ENCODE peak calls at places on chromosomes 2 and 18, in six cellular contexts. D is PC-3, Y is cardiac fibroblast, N is transverse colon, Q is lower leg skin, G is thoracic aorta. O is an unnamed sample.

GRCh38 chr2:135494503-135494902 is 36.5 kb downstream of the ZRANB3 start:
- DNase-seq in Q (no peak), G (no peak), Y (peak), D (no peak), N (no peak), O (no peak)

GRCh38 chr2:210363261-210363660 is 48.3 kb upstream of the MYL1 start:
- DNase-seq in Q (no peak), G (no peak), D (peak), Y (no peak), N (no peak), O (no peak)

GRCh38 chr2:168147858-168148794 is 99.3 kb downstream of the STK39 start:
- DNase-seq in G (no peak), Q (no peak), N (no peak), D (no peak), Y (no peak), O (no peak)

GRCh38 chr2:40037303-40037702 is 258.2 kb upstream of the THUMPD2 start:
- DNase-seq in Y (no peak), D (no peak), Q (peak), N (no peak), G (no peak), O (no peak)

GRCh38 chr2:169393068-169393590 is 30.8 kb upstream of the LRP2 start:
- DNase-seq in G (no peak), N (no peak), Y (no peak), D (no peak), Q (no peak), O (no peak)

GRCh38 chr2:241069821-241070281 is 32.2 kb downstream of the MTERF4 start:
- DNase-seq in G (no peak), D (no peak), N (no peak), Y (no peak), Q (no peak), O (no peak)

GRCh38 chr18:43279015-43279758 is 1.9 kb upstream of the SYT4 start:
- DNase-seq in Y (peak), N (no peak), G (no peak), Q (no peak), D (no peak), O (no peak)

GRCh38 chr2:85998071-85998991 is 107.4 kb downstream of the POLR1A start:
- DNase-seq in N (peak), Q (no peak), D (no peak), Y (peak), G (no peak), O (no peak)

GRCh38 chr2:219175928-219176817 is 552 bp downstream of the CNPPD1 start:
- DNase-seq in G (no peak), Q (peak), N (peak), D (peak), Y (peak), O (no peak)

GRCh38 chr18:25253779-25254178 is 98.2 kb downstream of the ZNF521 start:
- DNase-seq in D (peak), Y (no peak), G (no peak), N (no peak), Q (no peak), O (no peak)

GRCh38 chr2:208252766-208253492 is 1.9 kb downstream of the IDH1 start:
- DNase-seq in Q (no peak), G (no peak), Y (no peak), D (no peak), N (no peak), O (no peak)

GRCh38 chr2:148554459-148555247 is 89.9 kb upstream of the EPC2 start:
- DNase-seq in Q (no peak), D (peak), N (no peak), Y (peak), G (no peak), O (no peak)

GRCh38 chr18:69044215-69044614 is 246.3 kb downstream of the CCDC102B start:
- DNase-seq in G (no peak), Y (no peak), N (no peak), Q (no peak), D (no peak), O (no peak)

GRCh38 chr2:239828192-239828972 is 196.8 kb downstream of the NDUFA10 start:
- DNase-seq in G (no peak), D (no peak), Y (no peak), Q (peak), N (no peak), O (no peak)

GRCh38 chr2:68739261-68740183 is 4.9 kb downstream of the ARHGAP25 start:
- DNase-seq in Y (no peak), Q (no peak), D (no peak), N (no peak), G (no peak), O (no peak)

GRCh38 chr2:156077041-156077735 is 255.3 kb downstream of the NR4A2 start:
- DNase-seq in Q (no peak), Y (no peak), G (no peak), D (peak), N (no peak), O (no peak)

DNA sequence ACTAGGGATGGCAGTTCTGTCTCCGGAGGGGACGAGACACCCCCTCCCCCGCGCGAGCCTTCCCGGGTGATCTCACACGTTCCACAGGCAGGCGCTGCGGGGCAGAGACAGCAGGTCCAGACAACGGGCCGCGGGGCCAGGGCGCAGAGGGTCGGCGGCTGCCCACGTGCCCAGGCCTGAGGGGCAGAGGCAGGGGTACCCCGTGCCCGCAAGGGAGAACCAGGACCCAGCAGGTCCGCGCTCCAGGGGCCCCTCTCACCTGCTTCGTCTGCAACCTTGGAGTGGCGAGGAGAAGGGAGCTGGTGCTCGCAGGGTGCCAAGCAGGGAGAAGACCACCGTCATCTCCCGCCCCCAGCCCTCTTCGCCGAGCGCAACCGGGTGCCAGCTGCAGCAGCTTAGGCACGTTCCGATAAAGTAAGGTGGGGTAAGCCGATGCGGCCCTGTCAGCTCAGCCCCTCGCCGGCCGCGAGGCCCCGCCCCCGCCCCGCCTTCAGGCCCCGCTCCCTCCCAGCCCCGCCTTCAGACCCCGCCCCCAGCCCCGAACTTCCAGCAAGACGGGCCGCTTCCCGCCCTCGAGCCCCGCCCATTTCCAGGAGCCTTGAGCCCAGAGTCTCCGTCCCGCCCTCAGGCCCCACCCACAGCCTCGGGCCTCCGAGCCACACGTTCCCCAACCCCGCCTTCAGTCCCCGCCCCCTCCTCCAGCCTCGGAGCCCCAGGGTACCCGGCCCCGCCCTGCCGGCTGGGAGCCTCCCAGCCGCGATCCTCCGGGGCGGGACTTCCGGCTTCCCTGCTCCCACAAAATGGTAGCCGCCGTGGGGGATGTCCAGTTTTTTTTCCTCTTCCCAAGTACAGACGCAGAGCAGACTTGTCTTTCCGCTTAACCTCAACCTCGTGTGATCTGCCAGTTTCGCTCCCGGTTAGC is at the start of gene GPR155:
- DNase-seq in Q (peak), D (peak), G (peak), Y (peak), N (peak), O (peak)
- TF ChIP-seq CTCF in Q (no peak), D (no peak), G (no peak), Y (peak), N (no peak), O (no peak)

GRCh38 chr18:34591920-34592444 is 118.1 kb upstream of the DTNA start:
- DNase-seq in D (no peak), N (no peak), G (no peak), Q (no peak), Y (no peak), O (no peak)

GRCh38 chr18:34592961-34593382 is 117.1 kb upstream of the DTNA start:
- DNase-seq in G (no peak), Y (peak), D (no peak), N (peak), Q (peak), O (peak)

GRCh38 chr18:34594243-34594642 is 115.9 kb upstream of the DTNA start:
- DNase-seq in D (no peak), Y (no peak), G (no peak), Q (no peak), N (no peak), O (no peak)

GRCh38 chr18:34598136-34598635 is 111.9 kb upstream of the DTNA start:
- DNase-seq in Q (no peak), G (no peak), Y (peak), D (peak), N (no peak), O (no peak)

DNA sequence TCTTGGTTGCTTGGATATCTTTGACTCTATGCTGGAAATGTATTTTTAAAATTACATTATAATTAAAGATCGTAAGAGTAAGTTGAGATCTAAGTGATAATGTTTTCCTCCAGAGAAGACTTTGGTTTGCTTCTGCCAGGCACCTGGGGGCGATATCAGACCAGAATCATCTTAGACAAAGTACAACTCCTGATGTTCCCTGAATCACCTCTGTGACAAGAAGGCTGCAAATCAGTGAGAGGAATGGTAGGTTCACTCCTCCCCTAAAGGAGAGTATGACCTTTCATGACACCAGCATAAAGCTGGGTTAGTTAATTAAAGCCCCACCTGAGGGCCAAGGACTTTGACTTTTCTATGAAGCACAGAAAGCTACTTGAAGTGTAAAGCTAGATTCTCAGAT is 114.4 kb upstream of the DTNA start:
- DNase-seq in Q (no peak), D (peak), N (no peak), Y (peak), G (no peak), O (no peak)
- H3K4me3 ChIP-seq in Q (no peak), D (no peak), N (no peak), Y (no peak), G (peak), O (no peak)

DNA sequence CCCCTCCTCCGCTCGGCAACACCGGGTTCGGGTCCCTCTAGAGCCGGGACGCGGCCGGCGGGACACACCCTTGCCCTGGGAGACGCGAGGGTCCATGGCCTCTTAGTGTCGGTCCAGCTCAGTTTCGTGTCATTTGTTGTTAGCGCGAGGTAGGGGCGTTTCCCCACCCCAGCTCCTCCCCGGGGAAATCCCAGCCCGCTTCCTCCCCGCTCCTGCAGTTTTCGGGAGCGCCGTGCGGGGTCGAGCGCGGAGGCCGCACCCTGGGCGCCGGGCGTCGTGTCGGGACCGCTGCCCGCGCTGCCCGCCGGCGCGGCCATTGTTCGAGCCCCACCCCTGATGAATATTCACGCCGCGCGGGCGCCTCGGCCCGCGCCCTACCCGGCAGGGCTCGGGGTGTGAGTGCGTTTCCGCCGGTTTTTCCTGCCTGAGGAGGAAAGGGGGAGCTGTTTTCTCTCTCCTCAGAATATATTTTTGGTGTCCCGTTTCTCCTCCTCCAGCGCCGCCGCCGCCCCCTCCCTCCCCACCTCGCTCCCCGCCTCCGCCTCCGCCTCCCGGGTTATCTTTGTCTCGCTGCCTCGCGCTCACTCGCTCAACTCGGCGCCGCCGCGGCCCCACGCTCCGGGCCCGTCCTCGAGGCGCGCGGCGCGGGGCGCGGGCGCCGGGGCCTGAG is at the start of gene MAP4K4:
- DNase-seq in N (peak), Q (peak), Y (peak), G (peak), D (peak), O (no peak)
- TF ChIP-seq CTCF in N (no peak), Q (no peak), Y (peak), G (peak), D (peak), O (peak)

GRCh38 chr2:20110876-20111275 is 59.4 kb upstream of the LAPTM4A start:
- DNase-seq in Y (no peak), Q (no peak), N (no peak), D (no peak), G (no peak), O (no peak)
- H3K4me3 ChIP-seq in Y (no peak), Q (no peak), N (no peak), D (no peak), G (no peak), O (no peak)

GRCh38 chr2:44964704-44965343 is 23.3 kb downstream of the SIX3 start:
- DNase-seq in Y (no peak), D (no peak), Q (no peak), N (no peak), G (no peak), O (no peak)
- TF ChIP-seq CTCF in Y (peak), D (peak), Q (no peak), N (peak), G (no peak), O (peak)

GRCh38 chr18:48160622-48161021 is 230.2 kb upstream of the SMAD2 start:
- DNase-seq in G (no peak), Y (no peak), N (no peak), D (no peak), Q (no peak), O (no peak)
- H3K4me3 ChIP-seq in G (peak), Y (peak), N (no peak), D (peak), Q (no peak), O (peak)

GRCh38 chr2:196718796-196719564 is 79.5 kb downstream of the CCDC150 start:
- DNase-seq in D (peak), G (no peak), Y (peak), N (no peak), Q (no peak), O (peak)
- TF ChIP-seq CTCF in D (peak), G (no peak), Y (peak), N (no peak), Q (no peak), O (peak)

DNA sequence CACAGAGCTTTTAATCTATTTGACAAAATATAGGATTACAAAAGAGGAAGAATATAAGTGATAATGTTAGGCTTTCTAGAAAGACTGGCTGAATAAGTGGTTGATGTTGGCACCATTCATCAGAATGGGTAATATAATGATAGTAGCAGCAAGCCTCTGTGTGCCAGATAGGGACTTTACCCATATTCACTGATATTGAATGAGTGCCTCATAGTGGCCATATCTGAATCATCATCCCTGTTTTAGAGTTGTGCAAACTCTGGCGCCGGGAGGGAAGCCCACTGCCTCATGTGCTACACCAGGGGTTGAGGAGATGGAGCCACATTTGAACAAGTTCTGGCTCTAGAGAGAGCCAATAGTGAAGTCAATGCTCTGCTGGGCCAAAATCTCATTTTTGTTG is 368.7 kb upstream of the CRIM1 start:
- DNase-seq in D (no peak), G (no peak), Y (no peak), N (no peak), Q (no peak), O (no peak)
- H3K4me3 ChIP-seq in D (no peak), G (no peak), Y (no peak), N (no peak), Q (no peak), O (no peak)

DNA sequence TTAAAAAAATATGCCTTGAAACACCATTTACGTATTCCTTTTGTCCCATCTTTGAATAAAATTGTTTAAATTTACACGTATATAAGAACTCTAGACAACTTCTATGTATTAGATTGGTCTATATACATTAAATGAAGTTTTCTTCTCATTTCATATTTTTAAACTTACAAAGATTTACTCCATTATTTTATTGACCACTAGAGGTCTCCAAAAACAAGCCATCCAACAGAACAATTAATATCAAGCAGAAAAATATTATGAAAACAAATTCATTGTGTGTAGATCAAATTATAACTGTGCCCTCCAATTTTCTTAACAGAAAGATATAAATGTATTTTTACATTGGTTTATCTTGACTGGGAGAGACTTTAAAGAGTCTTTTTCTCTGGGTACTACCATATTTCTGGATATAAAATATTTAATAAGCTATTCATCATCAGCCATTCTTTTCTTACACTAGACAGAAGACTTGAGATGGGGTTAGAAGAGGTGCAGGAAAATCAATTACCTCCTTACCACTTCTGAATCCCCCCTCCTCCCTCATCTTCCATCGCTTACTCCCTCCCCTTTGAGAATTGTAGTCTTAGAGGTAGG is 66.5 kb downstream of the DPP4 start:
- DNase-seq in N (no peak), Y (peak), G (no peak), D (peak), Q (no peak), O (no peak)
- TF ChIP-seq CTCF in N (peak), Y (peak), G (peak), D (peak), Q (no peak), O (peak)

GRCh38 chr2:177265834-177266817 is 1.6 kb upstream of the NFE2L2 start:
- DNase-seq in G (no peak), Y (peak), D (no peak), Q (no peak), N (no peak), O (peak)
- H3K4me3 ChIP-seq in G (peak), Y (no peak), D (peak), Q (no peak), N (no peak), O (peak)

O was measured in epithelial cell of proximal tubule.